ENCODE peak calls at places on chromosome 14, in nine cellular contexts. J is activated effector memory CD4-positive, alpha-beta T cell treated with Interleukin-2 at 50 U/mL for 16 hours; O is NCI-H1105 treated with DMSO at 0.1 percent for 48 hours; P is SW480; V is D341Med; T is choroid plexus epithelial cell; X is fibroblast of pulmonary artery; F is CD4-positive, alpha-beta memory T cell; R is progenitor cell of endocrine pancreas. H is an unnamed sample.

GRCh38 chr14:71400821-71401447 is 493.7 kb downstream of the PCNX1 start:
- DNase-seq in J (no peak), O (no peak), P (no peak), V (no peak), T (peak; percentile 60), X (peak; percentile 41), F (peak; percentile 32), R (no peak), H (no peak)

GRCh38 chr14:33239465-33239864 is 300.8 kb downstream of the NPAS3 start:
- DNase-seq in J (no peak), O (no peak), P (no peak), V (no peak), T (no peak), X (no peak), F (no peak), R (no peak), H (no peak)

GRCh38 chr14:92397140-92397815 is 74.3 kb downstream of the SLC24A4 start:
- DNase-seq in J (no peak), O (peak; percentile 10), P (peak; percentile 41), V (peak; percentile 52), T (no peak), X (peak; percentile 25), F (no peak), R (no peak), H (no peak)

GRCh38 chr14:69873877-69874780 is 5.1 kb upstream of the SMOC1 start:
- DNase-seq in J (no peak), O (no peak), P (peak; percentile 8), V (no peak), T (peak; percentile 82), X (peak; percentile 40), F (no peak), R (no peak), H (no peak)

GRCh38 chr14:50040401-50040775 is 76.0 kb downstream of the VCPKMT start:
- DNase-seq in J (peak; percentile 25), O (no peak), P (peak; percentile 81), V (no peak), T (peak; percentile 89), X (peak; percentile 70), F (peak; percentile 62), R (no peak), H (no peak)

GRCh38 chr14:31270196-31270772 is 62.7 kb upstream of the HECTD1 start:
- DNase-seq in J (no peak), O (no peak), P (no peak), V (no peak), T (peak; percentile 19), X (no peak), F (no peak), R (no peak), H (no peak)

GRCh38 chr14:32134448-32135070 is 57.5 kb downstream of the ARHGAP5 start:
- DNase-seq in J (no peak), O (no peak), P (no peak), V (no peak), T (peak; percentile 16), X (peak; percentile 18), F (no peak), R (no peak), H (no peak)

GRCh38 chr14:51067306-51067705 is 27.6 kb downstream of the TRIM9 start:
- DNase-seq in J (no peak), O (no peak), P (no peak), V (no peak), T (no peak), X (no peak), F (no peak), R (no peak), H (no peak)

GRCh38 chr14:104235686-104236085 is 97.3 kb downstream of the KIF26A start:
- DNase-seq in J (no peak), O (no peak), P (no peak), V (no peak), T (no peak), X (no peak), F (no peak), R (no peak), H (no peak)

GRCh38 chr14:64641760-64642159 is 62.5 kb upstream of the PLEKHG3 start:
- DNase-seq in J (no peak), O (no peak), P (no peak), V (no peak), T (no peak), X (no peak), F (no peak), R (no peak), H (no peak)

GRCh38 chr14:89618309-89618708 is 201.3 kb upstream of the FOXN3 start:
- DNase-seq in J (no peak), O (peak; percentile 26), P (peak; percentile 16), V (no peak), T (peak; percentile 30), X (peak; percentile 34), F (peak; percentile 31), R (no peak), H (no peak)

GRCh38 chr14:23829736-23830474 is 123.7 kb upstream of the DHRS4 start:
- DNase-seq in J (no peak), O (no peak), P (peak; percentile 96), V (no peak), T (peak; percentile 95), X (peak; percentile 83), F (no peak), R (no peak), H (no peak)

GRCh38 chr14:102726191-102726949 is 50.9 kb upstream of the TRAF3 start:
- DNase-seq in J (no peak), O (no peak), P (no peak), V (no peak), T (no peak), X (no peak), F (no peak), R (no peak), H (no peak)

GRCh38 chr14:31487891-31488290 is at the start of gene GPR33:
- DNase-seq in J (no peak), O (no peak), P (no peak), V (no peak), T (no peak), X (no peak), F (no peak), R (no peak), H (no peak)

GRCh38 chr14:52272375-52272774 is 4.9 kb downstream of the PTGDR start:
- DNase-seq in J (no peak), O (no peak), P (peak; percentile 2), V (peak; percentile 67), T (peak; percentile 68), X (peak; percentile 53), F (peak; percentile 46), R (no peak), H (no peak)

GRCh38 chr14:93114068-93114710 is 1.5 kb downstream of the ITPK1 start:
- DNase-seq in J (no peak), O (no peak), P (no peak), V (no peak), T (no peak), X (no peak), F (no peak), R (no peak), H (no peak)

GRCh38 chr14:101001311-101002069 is 98.0 kb upstream of the RTL1 start:
- DNase-seq in J (no peak), O (no peak), P (peak; percentile 24), V (no peak), T (peak; percentile 87), X (peak; percentile 16), F (no peak), R (no peak), H (no peak)

GRCh38 chr14:80269338-80269935 is 58.1 kb upstream of the DIO2 start:
- DNase-seq in J (no peak), O (no peak), P (no peak), V (no peak), T (peak; percentile 66), X (peak; percentile 80), F (no peak), R (no peak), H (no peak)

GRCh38 chr14:100375273-100375962 is 52.3 kb downstream of the SLC25A47 start:
- DNase-seq in J (peak; percentile 16), O (peak; percentile 11), P (peak; percentile 92), V (no peak), T (peak; percentile 98), X (peak; percentile 97), F (peak; percentile 45), R (no peak), H (no peak)

GRCh38 chr14:21680072-21680471 is 6.5 kb upstream of the OR4E1 start:
- DNase-seq in J (no peak), O (no peak), P (peak; percentile 4), V (no peak), T (peak; percentile 43), X (peak; percentile 76), F (no peak), R (no peak), H (no peak)

GRCh38 chr14:75643985-75644384 is 16.7 kb downstream of the ERG28 start:
- DNase-seq in J (no peak), O (no peak), P (no peak), V (no peak), T (no peak), X (no peak), F (no peak), R (no peak), H (no peak)

GRCh38 chr14:81449114-81449513 is 49.0 kb upstream of the STON2 start:
- DNase-seq in J (no peak), O (no peak), P (no peak), V (no peak), T (no peak), X (no peak), F (no peak), R (no peak), H (no peak)

GRCh38 chr14:100032749-100033148 is 32.5 kb upstream of the EVL start:
- DNase-seq in J (no peak), O (no peak), P (no peak), V (no peak), T (no peak), X (no peak), F (no peak), R (no peak), H (no peak)

GRCh38 chr14:82905762-82906161 is 1372.1 kb upstream of the SEL1L start:
- DNase-seq in J (no peak), O (peak; percentile 84), P (no peak), V (no peak), T (no peak), X (no peak), F (no peak), R (no peak), H (no peak)

GRCh38 chr14:88987516-88987915 is 163.1 kb downstream of the TTC8 start:
- DNase-seq in J (no peak), O (no peak), P (peak; percentile 59), V (no peak), T (no peak), X (no peak), F (no peak), R (no peak), H (no peak)

GRCh38 chr14:53525608-53526007 is 372.5 kb upstream of the DDHD1 start:
- DNase-seq in J (no peak), O (no peak), P (no peak), V (no peak), T (no peak), X (no peak), F (no peak), R (no peak), H (no peak)

GRCh38 chr14:63510538-63510937 is 32.6 kb downstream of the PPP2R5E start:
- DNase-seq in J (no peak), O (no peak), P (no peak), V (no peak), T (peak; percentile 88), X (no peak), F (peak; percentile 43), R (no peak), H (no peak)

GRCh38 chr14:97179573-97179972 is 382.4 kb downstream of the VRK1 start:
- DNase-seq in J (no peak), O (no peak), P (no peak), V (no peak), T (no peak), X (no peak), F (no peak), R (no peak), H (no peak)

GRCh38 chr14:46651526-46652144 is at the start of gene RPL10L:
- DNase-seq in J (no peak), O (no peak), P (no peak), V (no peak), T (no peak), X (no peak), F (no peak), R (no peak), H (no peak)

GRCh38 chr14:49019467-49020100 is 566.6 kb downstream of the RPS29 start:
- DNase-seq in J (no peak), O (no peak), P (no peak), V (no peak), T (no peak), X (no peak), F (no peak), R (no peak), H (no peak)

GRCh38 chr14:55302367-55302766 is 31.1 kb downstream of the FBXO34 start:
- DNase-seq in J (no peak), O (no peak), P (no peak), V (no peak), T (no peak), X (no peak), F (no peak), R (no peak), H (no peak)

H was measured in stimulated activated CD8-positive, alpha-beta memory T cell treated with anti-CD3 and anti-CD28 coated beads, Interleukin-7, amount 100 ng/mL, for 1 hour.